ENCODE peak calls at places on chromosome 1, in nine cellular contexts. One of them, this sample, is unnamed.

GRCh38 chr1:1291611-1292441 is 11.6 kb downstream of the SCNN1D start:
- DNase-seq in CD8-positive, alpha-beta memory T cell: peak; percentile 50
- DNase-seq in AG08396: peak; percentile 73
- DNase-seq in NCI-H345: peak; percentile 80
- DNase-seq in ureter: peak; percentile 87
- DNase-seq in hepatocyte: peak; percentile 83
- DNase-seq in NCI-H510A: peak; percentile 98
- DNase-seq in progenitor cell of endocrine pancreas: peak; percentile 59
- DNase-seq in neural crest cell: peak; percentile 64
- DNase-seq in this sample: no peak

GRCh38 chr1:223177681-223178080 is 34.6 kb upstream of the TLR5 start:
- DNase-seq in CD8-positive, alpha-beta memory T cell: no peak
- DNase-seq in AG08396: no peak
- DNase-seq in NCI-H345: no peak
- DNase-seq in ureter: no peak
- DNase-seq in hepatocyte: peak; percentile 19
- DNase-seq in NCI-H510A: no peak
- DNase-seq in progenitor cell of endocrine pancreas: no peak
- DNase-seq in neural crest cell: no peak
- DNase-seq in this sample: no peak

GRCh38 chr1:186957339-186957738 is 128.6 kb downstream of the PLA2G4A start:
- DNase-seq in CD8-positive, alpha-beta memory T cell: no peak
- DNase-seq in AG08396: no peak
- DNase-seq in NCI-H345: no peak
- DNase-seq in ureter: no peak
- DNase-seq in hepatocyte: no peak
- DNase-seq in NCI-H510A: no peak
- DNase-seq in progenitor cell of endocrine pancreas: no peak
- DNase-seq in neural crest cell: no peak
- DNase-seq in this sample: no peak

GRCh38 chr1:180981596-180982387 is 40.9 kb downstream of the STX6 start:
- DNase-seq in CD8-positive, alpha-beta memory T cell: no peak
- DNase-seq in AG08396: no peak
- DNase-seq in NCI-H345: no peak
- DNase-seq in ureter: no peak
- DNase-seq in hepatocyte: no peak
- DNase-seq in NCI-H510A: no peak
- DNase-seq in progenitor cell of endocrine pancreas: no peak
- DNase-seq in neural crest cell: no peak
- DNase-seq in this sample: no peak

GRCh38 chr1:32014199-32014936 is 700 bp downstream of the KHDRBS1 start:
- DNase-seq in CD8-positive, alpha-beta memory T cell: peak; percentile 8
- DNase-seq in AG08396: peak; percentile 59
- DNase-seq in NCI-H345: no peak
- DNase-seq in ureter: peak; percentile 60
- DNase-seq in hepatocyte: peak; percentile 71
- DNase-seq in NCI-H510A: no peak
- DNase-seq in progenitor cell of endocrine pancreas: peak; percentile 24
- DNase-seq in neural crest cell: peak; percentile 37
- DNase-seq in this sample: peak; percentile 84

GRCh38 chr1:48761986-48762385 is 14.7 kb downstream of the BEND5 start:
- DNase-seq in CD8-positive, alpha-beta memory T cell: no peak
- DNase-seq in AG08396: no peak
- DNase-seq in NCI-H345: no peak
- DNase-seq in ureter: no peak
- DNase-seq in hepatocyte: no peak
- DNase-seq in NCI-H510A: no peak
- DNase-seq in progenitor cell of endocrine pancreas: no peak
- DNase-seq in neural crest cell: no peak
- DNase-seq in this sample: no peak

GRCh38 chr1:205975387-205975998 is 27.7 kb downstream of the RAB7B start:
- DNase-seq in CD8-positive, alpha-beta memory T cell: no peak
- DNase-seq in AG08396: no peak
- DNase-seq in NCI-H345: no peak
- DNase-seq in ureter: no peak
- DNase-seq in hepatocyte: no peak
- DNase-seq in NCI-H510A: no peak
- DNase-seq in progenitor cell of endocrine pancreas: no peak
- DNase-seq in neural crest cell: no peak
- DNase-seq in this sample: no peak

GRCh38 chr1:234607091-234608025 is 2.6 kb downstream of the IRF2BP2 start:
- DNase-seq in CD8-positive, alpha-beta memory T cell: no peak
- DNase-seq in AG08396: no peak
- DNase-seq in NCI-H345: peak; percentile 96
- DNase-seq in ureter: no peak
- DNase-seq in hepatocyte: no peak
- DNase-seq in NCI-H510A: peak; percentile 61
- DNase-seq in progenitor cell of endocrine pancreas: no peak
- DNase-seq in neural crest cell: no peak
- DNase-seq in this sample: no peak

GRCh38 chr1:17563494-17564281 is 24.2 kb downstream of the ARHGEF10L start:
- DNase-seq in CD8-positive, alpha-beta memory T cell: no peak
- DNase-seq in AG08396: no peak
- DNase-seq in NCI-H345: no peak
- DNase-seq in ureter: no peak
- DNase-seq in hepatocyte: no peak
- DNase-seq in NCI-H510A: no peak
- DNase-seq in progenitor cell of endocrine pancreas: no peak
- DNase-seq in neural crest cell: no peak
- DNase-seq in this sample: no peak

GRCh38 chr1:174999926-175000696 is at the start of gene CACYBP:
- DNase-seq in CD8-positive, alpha-beta memory T cell: no peak
- DNase-seq in AG08396: no peak
- DNase-seq in NCI-H345: peak; percentile 57
- DNase-seq in ureter: peak; percentile 61
- DNase-seq in hepatocyte: no peak
- DNase-seq in NCI-H510A: peak; percentile 26
- DNase-seq in progenitor cell of endocrine pancreas: no peak
- DNase-seq in neural crest cell: no peak
- DNase-seq in this sample: peak; percentile 85

GRCh38 chr1:111369177-111369576 is 58.4 kb downstream of the OVGP1 start:
- DNase-seq in CD8-positive, alpha-beta memory T cell: no peak
- DNase-seq in AG08396: no peak
- DNase-seq in NCI-H345: no peak
- DNase-seq in ureter: no peak
- DNase-seq in hepatocyte: no peak
- DNase-seq in NCI-H510A: no peak
- DNase-seq in progenitor cell of endocrine pancreas: no peak
- DNase-seq in neural crest cell: no peak
- DNase-seq in this sample: no peak

GRCh38 chr1:100719490-100719889 is at the start of gene VCAM1:
- DNase-seq in CD8-positive, alpha-beta memory T cell: no peak
- DNase-seq in AG08396: no peak
- DNase-seq in NCI-H345: no peak
- DNase-seq in ureter: no peak
- DNase-seq in hepatocyte: peak; percentile 36
- DNase-seq in NCI-H510A: no peak
- DNase-seq in progenitor cell of endocrine pancreas: no peak
- DNase-seq in neural crest cell: no peak
- DNase-seq in this sample: no peak

GRCh38 chr1:200206340-200206739 is 178.8 kb downstream of the NR5A2 start:
- DNase-seq in CD8-positive, alpha-beta memory T cell: no peak
- DNase-seq in AG08396: peak; percentile 43
- DNase-seq in NCI-H345: no peak
- DNase-seq in ureter: no peak
- DNase-seq in hepatocyte: no peak
- DNase-seq in NCI-H510A: no peak
- DNase-seq in progenitor cell of endocrine pancreas: no peak
- DNase-seq in neural crest cell: no peak
- DNase-seq in this sample: no peak

GRCh38 chr1:219329606-219330005 is 155.9 kb downstream of the LYPLAL1 start:
- DNase-seq in CD8-positive, alpha-beta memory T cell: no peak
- DNase-seq in AG08396: no peak
- DNase-seq in NCI-H345: no peak
- DNase-seq in ureter: no peak
- DNase-seq in hepatocyte: no peak
- DNase-seq in NCI-H510A: no peak
- DNase-seq in progenitor cell of endocrine pancreas: no peak
- DNase-seq in neural crest cell: no peak
- DNase-seq in this sample: no peak

GRCh38 chr1:200336111-200336845 is 73.6 kb downstream of the ZNF281 start:
- DNase-seq in CD8-positive, alpha-beta memory T cell: no peak
- DNase-seq in AG08396: no peak
- DNase-seq in NCI-H345: no peak
- DNase-seq in ureter: no peak
- DNase-seq in hepatocyte: no peak
- DNase-seq in NCI-H510A: no peak
- DNase-seq in progenitor cell of endocrine pancreas: no peak
- DNase-seq in neural crest cell: no peak
- DNase-seq in this sample: no peak